ENCODE peak calls at places on chromosomes 13 and 19, in nine cellular contexts. D is KBM-7, P is HCEC 1CT, J is pulmonary artery endothelial cell, F is ascending aorta, T is HAP-1, H is ecto neural progenitor cell, X is lung, U is ovary. R is an unnamed sample.

GRCh38 chr13:47036291-47037008 is 139.6 kb upstream of the HTR2A start:
- DNase-seq in D (no peak), U (no peak), T (no peak), P (no peak), J (no peak), X (no peak), H (no peak), F (no peak), R (no peak)

GRCh38 chr13:44601596-44601995 is 25.5 kb upstream of the TSC22D1 start:
- DNase-seq in J (no peak), U (no peak), D (no peak), T (no peak), X (no peak), H (no peak), P (no peak), F (no peak), R (no peak)

GRCh38 chr13:101739382-101740178 is 287.1 kb downstream of the ITGBL1 start:
- DNase-seq in X (no peak), U (no peak), H (no peak), F (no peak), D (no peak), J (no peak), T (no peak), P (no peak), R (no peak)

GRCh38 chr13:31352467-31352866 is 152.7 kb downstream of the B3GLCT start:
- DNase-seq in J (no peak), H (no peak), X (no peak), T (no peak), U (no peak), F (no peak), D (no peak), P (no peak), R (no peak)

GRCh38 chr19:5355693-5356092 is 15.1 kb upstream of the PTPRS start:
- DNase-seq in J (no peak), P (no peak), U (no peak), H (no peak), X (no peak), T (no peak), D (no peak), F (no peak), R (no peak)

GRCh38 chr19:5369962-5370367 is 29.4 kb upstream of the PTPRS start:
- DNase-seq in U (peak; percentile 21), T (no peak), P (no peak), X (peak; percentile 43), F (no peak), D (peak; percentile 51), H (peak; percentile 80), J (no peak), R (no peak)

GRCh38 chr13:24671367-24672117 is 8.7 kb upstream of the ATP12A start:
- DNase-seq in D (peak; percentile 69), X (peak; percentile 44), F (no peak), T (peak; percentile 76), P (peak; percentile 78), H (no peak), J (no peak), U (peak; percentile 43), R (peak; percentile 61)

GRCh38 chr13:69720278-69720983 is 387.2 kb upstream of the ATXN8OS start:
- DNase-seq in T (no peak), F (no peak), H (no peak), U (no peak), J (no peak), D (no peak), P (no peak), X (no peak), R (no peak)

GRCh38 chr19:31448221-31448657 is 99.0 kb upstream of the TSHZ3 start:
- DNase-seq in F (no peak), P (peak; percentile 60), X (peak; percentile 44), T (no peak), U (peak; percentile 62), D (no peak), H (no peak), J (no peak), R (peak; percentile 99)

R was measured in LHCN-M2.